ENCODE peak calls at places on chromosomes 6 and 20, in four cellular contexts. Y is GM23248, B is NCI-H2029 treated with DMSO at 0.1 percent for 48 hours, J is endothelial cell. H is an unnamed sample.

GRCh38 chr20:47922280-47922675 is 137.0 kb upstream of the SULF2 start:
- DNase-seq in Y (peak; percentile 57), B (no peak), J (no peak), H (peak; percentile 61)

GRCh38 chr20:61370841-61371303 is 118.8 kb downstream of the CDH4 start:
- DNase-seq in Y (no peak), B (no peak), J (no peak), H (peak; percentile 23)

GRCh38 chr6:37372116-37372515 is 18.3 kb downstream of the RNF8 start:
- DNase-seq in Y (no peak), B (no peak), J (no peak), H (no peak)

GRCh38 chr20:2973574-2973973 is 69.8 kb upstream of the GNRH2 start:
- DNase-seq in Y (no peak), B (no peak), J (no peak), H (peak; percentile 65)

GRCh38 chr6:82687855-82688254 is 324.2 kb downstream of the TPBG start:
- DNase-seq in Y (no peak), B (no peak), J (no peak), H (no peak)

GRCh38 chr6:75098709-75099108 is 107.1 kb downstream of the COL12A1 start:
- DNase-seq in Y (peak; percentile 97), B (no peak), J (no peak), H (peak; percentile 83)

GRCh38 chr20:33251496-33251895 is 15.7 kb downstream of the BPIFA1 start:
- DNase-seq in Y (no peak), B (peak; percentile 97), J (no peak), H (no peak)

GRCh38 chr6:147035891-147036290 is 168.3 kb upstream of the STXBP5 start:
- DNase-seq in Y (no peak), B (no peak), J (no peak), H (no peak)

GRCh38 chr6:104884867-104885517 is 25.3 kb upstream of the HACE1 start:
- DNase-seq in Y (no peak), B (no peak), J (no peak), H (no peak)

GRCh38 chr20:17653835-17654648 is 28.0 kb downstream of the RRBP1 start:
- DNase-seq in Y (no peak), B (no peak), J (no peak), H (peak; percentile 76)

GRCh38 chr6:85404497-85405174 is 45.2 kb upstream of the NT5E start:
- DNase-seq in Y (peak; percentile 96), B (no peak), J (no peak), H (peak; percentile 94)

H was measured in osteoblast.